ENCODE peak calls at places on chromosomes 2 and 18, in seven cellular contexts. P, G, H, R, K, Y and X are unnamed samples.

GRCh38 chr2:60818272-60818671 is 62.2 kb downstream of the PAPOLG start:
- DNase-seq in R (no peak), K (no peak), G (no peak), P (no peak), H (no peak), Y (peak; percentile 33), X (no peak)

GRCh38 chr18:38174594-38174993 is 609.0 kb upstream of the CELF4 start:
- DNase-seq in Y (no peak), K (no peak), P (no peak), R (peak; percentile 21), G (no peak), H (no peak), X (no peak)

GRCh38 chr2:157840568-157841156 is 35.5 kb downstream of the ACVR1 start:
- DNase-seq in G (no peak), Y (no peak), H (no peak), K (no peak), P (no peak), R (no peak), X (peak; percentile 76)

GRCh38 chr2:72956936-72957335 is 39.6 kb downstream of the EMX1 start:
- DNase-seq in H (no peak), G (no peak), Y (no peak), R (no peak), K (no peak), P (no peak), X (no peak)

GRCh38 chr18:74826560-74826959 is 228.9 kb downstream of the ZNF407 start:
- DNase-seq in G (no peak), R (no peak), H (no peak), Y (no peak), K (no peak), P (no peak), X (no peak)

GRCh38 chr2:137992039-137992646 is 27.9 kb downstream of the HNMT start:
- DNase-seq in P (no peak), G (no peak), R (no peak), Y (no peak), H (no peak), K (no peak), X (no peak)

GRCh38 chr2:119860924-119861323 is 101.2 kb downstream of the PTPN4 start:
- DNase-seq in Y (no peak), H (no peak), P (no peak), R (no peak), G (no peak), K (no peak), X (no peak)

GRCh38 chr2:236855866-236856855 is 229.5 kb upstream of the COPS8 start:
- DNase-seq in Y (no peak), P (no peak), R (no peak), H (no peak), G (no peak), K (no peak), X (no peak)

GRCh38 chr2:10233131-10234012 is 69.3 kb upstream of the HPCAL1 start:
- DNase-seq in K (no peak), H (no peak), P (no peak), R (no peak), G (no peak), Y (no peak), X (no peak)

GRCh38 chr2:225027061-225027762 is 15.1 kb downstream of the DOCK10 start:
- DNase-seq in P (no peak), K (no peak), R (no peak), Y (no peak), H (no peak), G (no peak), X (no peak)